ENCODE peak calls at places on chromosome 20, in eight cellular contexts. X, Q, J, W, Y, P, R and D are unnamed samples.

GRCh38 chr20:33832113-33832853 is 21.1 kb downstream of the CHMP4B start:
- DNase-seq in P (peak; percentile 89), W (peak; percentile 61), J (no peak), R (no peak), X (peak; percentile 52), Q (no peak), Y (peak; percentile 27), D (no peak)

GRCh38 chr20:24497851-24498250 is 28.4 kb downstream of the SYNDIG1 start:
- DNase-seq in W (no peak), J (peak; percentile 10), Q (no peak), P (peak; percentile 6), X (peak; percentile 22), Y (no peak), R (no peak), D (no peak)

GRCh38 chr20:4052554-4052953 is 37.2 kb upstream of the RNF24 start:
- DNase-seq in P (no peak), W (no peak), X (no peak), R (no peak), Y (no peak), J (no peak), Q (no peak), D (no peak)

GRCh38 chr20:50308513-50309279 is 118.1 kb downstream of the CEBPB start:
- DNase-seq in Q (peak; percentile 90), J (no peak), Y (peak; percentile 57), P (peak; percentile 92), W (peak; percentile 73), X (peak; percentile 99), R (peak; percentile 79), D (no peak)

GRCh38 chr20:20365593-20365992 is 2.3 kb upstream of the INSM1 start:
- DNase-seq in W (no peak), X (no peak), J (no peak), P (no peak), Y (no peak), Q (no peak), R (no peak), D (no peak)

GRCh38 chr20:12824353-12824752 is 184.4 kb upstream of the SPTLC3 start:
- DNase-seq in Q (no peak), W (no peak), Y (no peak), J (no peak), P (no peak), X (no peak), R (no peak), D (no peak)

GRCh38 chr20:43789593-43789992 is 62.8 kb upstream of the GTSF1L start:
- DNase-seq in Y (no peak), W (no peak), R (no peak), P (no peak), Q (no peak), J (peak; percentile 63), X (peak; percentile 47), D (no peak)

GRCh38 chr20:63087236-63087871 is 80.6 kb upstream of the BHLHE23 start:
- DNase-seq in W (no peak), P (no peak), Y (no peak), J (no peak), Q (no peak), X (no peak), R (no peak), D (peak; percentile 17)

GRCh38 chr20:16759161-16759523 is 11.0 kb downstream of the OTOR start:
- DNase-seq in Y (no peak), X (peak; percentile 33), W (no peak), Q (no peak), P (no peak), J (no peak), R (no peak), D (no peak)

GRCh38 chr20:1085515-1086272 is 32.7 kb upstream of the PSMF1 start:
- DNase-seq in P (no peak), X (no peak), R (no peak), Q (no peak), Y (no peak), W (no peak), J (no peak), D (no peak)

GRCh38 chr20:21505161-21505809 is 8.6 kb downstream of the NKX2-2 start:
- DNase-seq in W (peak; percentile 89), Q (peak; percentile 86), X (peak; percentile 59), R (peak; percentile 96), Y (peak; percentile 90), P (peak; percentile 66), J (peak; percentile 77), D (peak; percentile 89)

GRCh38 chr20:36202891-36203338 is 33.4 kb upstream of the AAR2 start:
- DNase-seq in J (peak; percentile 65), P (peak; percentile 58), R (peak; percentile 94), X (peak; percentile 53), Y (peak; percentile 89), Q (peak; percentile 85), W (peak; percentile 78), D (peak; percentile 83)

GRCh38 chr20:51428451-51429143 is 113.9 kb downstream of the NFATC2 start:
- DNase-seq in J (no peak), Q (peak; percentile 77), W (peak; percentile 61), Y (peak; percentile 20), P (no peak), X (peak; percentile 37), R (peak; percentile 76), D (no peak)

GRCh38 chr20:25243416-25243979 is 4.4 kb upstream of the PYGB start:
- DNase-seq in J (no peak), P (no peak), Y (no peak), X (no peak), Q (no peak), R (no peak), W (no peak), D (no peak)

GRCh38 chr20:23135449-23136447 is 49.6 kb upstream of the CD93 start:
- DNase-seq in R (peak; percentile 35), W (no peak), X (no peak), P (peak; percentile 67), Y (no peak), Q (no peak), J (no peak), D (no peak)

GRCh38 chr20:63102720-63103375 is 96.1 kb upstream of the BHLHE23 start:
- DNase-seq in Q (peak; percentile 76), Y (no peak), R (peak; percentile 58), P (peak; percentile 23), X (peak; percentile 48), W (peak; percentile 25), J (peak; percentile 74), D (peak; percentile 62)

GRCh38 chr20:62111148-62111547 is 11.1 kb upstream of the LSM14B start:
- DNase-seq in J (no peak), X (no peak), Q (no peak), R (no peak), W (no peak), P (no peak), Y (no peak), D (no peak)

GRCh38 chr20:63896136-63896890 is 1.4 kb downstream of the DNAJC5 start:
- DNase-seq in Y (no peak), Q (peak; percentile 58), J (peak; percentile 78), R (peak; percentile 77), X (peak; percentile 20), P (peak; percentile 39), W (peak; percentile 33), D (no peak)

GRCh38 chr20:38855356-38855755 is 49.9 kb downstream of the PPP1R16B start:
- DNase-seq in Y (no peak), P (no peak), W (no peak), R (no peak), X (peak; percentile 31), J (no peak), Q (peak; percentile 39), D (no peak)

GRCh38 chr20:12998046-12998445 is 10.7 kb upstream of the SPTLC3 start:
- DNase-seq in J (no peak), R (no peak), W (no peak), P (no peak), Q (no peak), X (no peak), Y (no peak), D (no peak)

GRCh38 chr20:53957421-53958172 is 112.8 kb downstream of the BCAS1 start:
- DNase-seq in Y (no peak), J (no peak), X (peak; percentile 54), P (no peak), W (no peak), Q (no peak), R (no peak), D (no peak)

GRCh38 chr20:59850018-59850641 is 83.3 kb downstream of the SYCP2 start:
- DNase-seq in J (peak; percentile 67), P (peak; percentile 68), R (no peak), Q (no peak), W (peak; percentile 46), X (peak; percentile 63), Y (no peak), D (no peak)

GRCh38 chr20:46895906-46896242 is 1.2 kb downstream of the EYA2 start:
- DNase-seq in Y (no peak), J (no peak), Q (no peak), P (no peak), X (no peak), R (no peak), W (no peak), D (no peak)

GRCh38 chr20:8427419-8428065 is 295.5 kb downstream of the PLCB1 start:
- DNase-seq in W (no peak), Q (no peak), Y (no peak), P (no peak), R (no peak), X (peak; percentile 52), J (no peak), D (no peak)

GRCh38 chr20:6562111-6562510 is 205.4 kb upstream of the BMP2 start:
- DNase-seq in J (no peak), X (peak; percentile 94), P (peak; percentile 55), R (no peak), W (no peak), Q (peak; percentile 14), Y (no peak), D (no peak)

GRCh38 chr20:63055575-63056235 is 48.9 kb upstream of the BHLHE23 start:
- DNase-seq in X (no peak), R (peak; percentile 54), J (no peak), P (no peak), Y (no peak), W (no peak), Q (no peak), D (peak; percentile 29)

GRCh38 chr20:14879020-14879697 is 541.7 kb upstream of the FLRT3 start:
- DNase-seq in J (peak; percentile 47), P (peak; percentile 37), W (no peak), X (peak; percentile 32), Q (no peak), R (no peak), Y (no peak), D (no peak)

GRCh38 chr20:13510837-13511488 is 127.8 kb downstream of the TASP1 start:
- DNase-seq in Y (no peak), J (no peak), Q (no peak), X (no peak), R (no peak), P (no peak), W (no peak), D (no peak)

GRCh38 chr20:19015890-19016465 is 196.5 kb upstream of the SLC24A3 start:
- DNase-seq in Y (no peak), Q (no peak), W (no peak), X (no peak), R (no peak), J (no peak), P (no peak), D (no peak)

GRCh38 chr20:46330072-46330763 is 21.9 kb upstream of the CDH22 start:
- DNase-seq in Q (no peak), W (no peak), J (no peak), Y (no peak), X (no peak), P (no peak), R (peak; percentile 90), D (no peak)

GRCh38 chr20:57390604-57391438 is at the start of gene RBM38:
- DNase-seq in Y (peak; percentile 74), Q (peak; percentile 97), X (peak; percentile 58), W (peak; percentile 90), P (peak; percentile 77), J (peak; percentile 89), R (peak; percentile 91), D (peak; percentile 82)

GRCh38 chr20:9028419-9028818 is 40.5 kb upstream of the PLCB4 start:
- DNase-seq in R (no peak), Y (no peak), X (peak; percentile 74), P (no peak), Q (no peak), W (no peak), J (no peak), D (no peak)

GRCh38 chr20:23456416-23456815 is 3.7 kb upstream of the CST11 start:
- DNase-seq in Q (no peak), P (no peak), R (no peak), Y (no peak), W (no peak), X (no peak), J (no peak), D (no peak)

GRCh38 chr20:15895560-15896084 is 677.6 kb downstream of the KIF16B start:
- DNase-seq in X (no peak), J (peak; percentile 64), R (no peak), W (no peak), Y (peak; percentile 47), P (peak; percentile 68), Q (no peak), D (no peak)